ENCODE peak calls at places on chromosomes 11 and 22, in six cellular contexts. One of them, this sample, is unnamed. For H3K4me1, the result is how much of the 10 kb centered on the place peaks cover.

GRCh38 chr11:36148701-36149100 is 140.5 kb downstream of the COMMD9 start:
- DNase-seq in tibial artery: no peak
- DNase-seq in upper lobe of right lung: no peak
- DNase-seq in CD4-positive, CD25-positive, alpha-beta regulatory T cell: no peak
- DNase-seq in fibroblast of lung: no peak
- DNase-seq in aorta: no peak
- DNase-seq in this sample: peak

GRCh38 chr11:74689666-74690065 is 41.6 kb downstream of the CHRDL2 start:
- DNase-seq in tibial artery: no peak
- DNase-seq in upper lobe of right lung: no peak
- DNase-seq in CD4-positive, CD25-positive, alpha-beta regulatory T cell: no peak
- DNase-seq in fibroblast of lung: peak
- DNase-seq in aorta: peak
- DNase-seq in this sample: no peak

GRCh38 chr11:112344040-112344413 is 83.4 kb upstream of the PLET1 start:
- DNase-seq in tibial artery: no peak
- DNase-seq in upper lobe of right lung: no peak
- DNase-seq in CD4-positive, CD25-positive, alpha-beta regulatory T cell: no peak
- DNase-seq in fibroblast of lung: no peak
- DNase-seq in aorta: no peak
- DNase-seq in this sample: no peak

GRCh38 chr11:1924646-1925372 is 5.3 kb downstream of the TNNT3 start:
- DNase-seq in tibial artery: no peak
- DNase-seq in upper lobe of right lung: no peak
- DNase-seq in CD4-positive, CD25-positive, alpha-beta regulatory T cell: no peak
- DNase-seq in fibroblast of lung: no peak
- DNase-seq in aorta: peak
- DNase-seq in this sample: no peak

GRCh38 chr11:74417860-74418508 is 19.8 kb upstream of the PGM2L1 start:
- DNase-seq in tibial artery: no peak
- DNase-seq in upper lobe of right lung: no peak
- DNase-seq in CD4-positive, CD25-positive, alpha-beta regulatory T cell: no peak
- DNase-seq in fibroblast of lung: peak
- DNase-seq in aorta: no peak
- DNase-seq in this sample: no peak

GRCh38 chr11:20112291-20113146 is 47.8 kb downstream of the DBX1 start:
- DNase-seq in tibial artery: peak
- DNase-seq in upper lobe of right lung: peak
- DNase-seq in CD4-positive, CD25-positive, alpha-beta regulatory T cell: no peak
- DNase-seq in fibroblast of lung: peak
- DNase-seq in aorta: peak
- DNase-seq in this sample: no peak

GRCh38 chr11:110908401-110909106 is 196.3 kb upstream of the ARHGAP20 start:
- DNase-seq in tibial artery: no peak
- DNase-seq in upper lobe of right lung: no peak
- DNase-seq in CD4-positive, CD25-positive, alpha-beta regulatory T cell: no peak
- DNase-seq in fibroblast of lung: peak
- DNase-seq in aorta: no peak
- DNase-seq in this sample: no peak

GRCh38 chr22:23781065-23781464 is 5.7 kb upstream of the SMARCB1 start:
- DNase-seq in tibial artery: no peak
- DNase-seq in upper lobe of right lung: no peak
- DNase-seq in CD4-positive, CD25-positive, alpha-beta regulatory T cell: no peak
- DNase-seq in fibroblast of lung: no peak
- DNase-seq in aorta: no peak
- DNase-seq in this sample: peak

GRCh38 chr22:30424471-30425326 is 869 bp upstream of the MTFP1 start:
- DNase-seq in tibial artery: no peak
- DNase-seq in upper lobe of right lung: no peak
- DNase-seq in CD4-positive, CD25-positive, alpha-beta regulatory T cell: no peak
- DNase-seq in fibroblast of lung: no peak
- DNase-seq in aorta: no peak
- DNase-seq in this sample: peak

GRCh38 chr22:41907436-41908401 is 7.2 kb downstream of the SHISA8 start:
- DNase-seq in tibial artery: no peak
- DNase-seq in upper lobe of right lung: no peak
- DNase-seq in CD4-positive, CD25-positive, alpha-beta regulatory T cell: no peak
- DNase-seq in fibroblast of lung: no peak
- DNase-seq in aorta: no peak
- DNase-seq in this sample: no peak

GRCh38 chr11:115080923-115081322 is 402.6 kb downstream of the NXPE2 start:
- DNase-seq in tibial artery: no peak
- DNase-seq in upper lobe of right lung: no peak
- DNase-seq in CD4-positive, CD25-positive, alpha-beta regulatory T cell: no peak
- DNase-seq in fibroblast of lung: no peak
- DNase-seq in aorta: no peak
- DNase-seq in this sample: no peak

GRCh38 chr11:72224587-72225410 is at the start of gene INPPL1:
- DNase-seq in tibial artery: peak
- DNase-seq in upper lobe of right lung: peak
- DNase-seq in CD4-positive, CD25-positive, alpha-beta regulatory T cell: peak
- DNase-seq in fibroblast of lung: peak
- DNase-seq in aorta: peak
- DNase-seq in this sample: peak

GRCh38 chr11:14593671-14594070 is 49.9 kb upstream of the PDE3B start:
- DNase-seq in tibial artery: no peak
- DNase-seq in upper lobe of right lung: no peak
- DNase-seq in CD4-positive, CD25-positive, alpha-beta regulatory T cell: no peak
- DNase-seq in fibroblast of lung: no peak
- DNase-seq in aorta: no peak
- DNase-seq in this sample: no peak

GRCh38 chr11:79794484-79795393 is 353.9 kb upstream of the TENM4 start:
- DNase-seq in tibial artery: no peak
- DNase-seq in upper lobe of right lung: no peak
- DNase-seq in CD4-positive, CD25-positive, alpha-beta regulatory T cell: no peak
- DNase-seq in fibroblast of lung: no peak
- DNase-seq in aorta: no peak
- DNase-seq in this sample: no peak

GRCh38 chr22:30605449-30606110 is 1.4 kb upstream of the TCN2 start:
- DNase-seq in tibial artery: peak
- DNase-seq in upper lobe of right lung: no peak
- DNase-seq in CD4-positive, CD25-positive, alpha-beta regulatory T cell: peak
- DNase-seq in fibroblast of lung: peak
- DNase-seq in aorta: no peak
- DNase-seq in this sample: peak

GRCh38 chr11:74208507-74208906 is 37.4 kb downstream of the PPME1 start:
- DNase-seq in tibial artery: no peak
- DNase-seq in upper lobe of right lung: no peak
- DNase-seq in CD4-positive, CD25-positive, alpha-beta regulatory T cell: no peak
- DNase-seq in fibroblast of lung: no peak
- DNase-seq in aorta: no peak
- DNase-seq in this sample: no peak

GRCh38 chr11:13238879-13239514 is 38.6 kb upstream of the BMAL1 start:
- DNase-seq in tibial artery: no peak
- DNase-seq in upper lobe of right lung: no peak
- DNase-seq in CD4-positive, CD25-positive, alpha-beta regulatory T cell: peak
- DNase-seq in fibroblast of lung: peak
- DNase-seq in aorta: no peak
- DNase-seq in this sample: peak

GRCh38 chr11:67420147-67420645 is 4.7 kb downstream of the CARNS1 start:
- DNase-seq in tibial artery: no peak
- DNase-seq in upper lobe of right lung: no peak
- DNase-seq in CD4-positive, CD25-positive, alpha-beta regulatory T cell: no peak
- DNase-seq in fibroblast of lung: no peak
- DNase-seq in aorta: no peak
- DNase-seq in this sample: no peak

GRCh38 chr11:997907-998306 is 38.6 kb downstream of the MUC6 start:
- DNase-seq in tibial artery: no peak
- DNase-seq in upper lobe of right lung: no peak
- DNase-seq in CD4-positive, CD25-positive, alpha-beta regulatory T cell: no peak
- DNase-seq in fibroblast of lung: no peak
- DNase-seq in aorta: no peak
- DNase-seq in this sample: no peak

GRCh38 chr11:65718964-65719492 is 1.6 kb downstream of the RNASEH2C start:
- DNase-seq in tibial artery: no peak
- DNase-seq in upper lobe of right lung: no peak
- DNase-seq in CD4-positive, CD25-positive, alpha-beta regulatory T cell: no peak
- DNase-seq in fibroblast of lung: peak
- DNase-seq in aorta: no peak
- DNase-seq in this sample: no peak
- H3K4me3 ChIP-seq in tibial artery: peak
- H3K4me3 ChIP-seq in upper lobe of right lung: peak
- H3K4me3 ChIP-seq in CD4-positive, CD25-positive, alpha-beta regulatory T cell: no peak
- H3K4me3 ChIP-seq in fibroblast of lung: peak
- H3K4me3 ChIP-seq in aorta: no peak
- H3K4me3 ChIP-seq in this sample: peak

DNA sequence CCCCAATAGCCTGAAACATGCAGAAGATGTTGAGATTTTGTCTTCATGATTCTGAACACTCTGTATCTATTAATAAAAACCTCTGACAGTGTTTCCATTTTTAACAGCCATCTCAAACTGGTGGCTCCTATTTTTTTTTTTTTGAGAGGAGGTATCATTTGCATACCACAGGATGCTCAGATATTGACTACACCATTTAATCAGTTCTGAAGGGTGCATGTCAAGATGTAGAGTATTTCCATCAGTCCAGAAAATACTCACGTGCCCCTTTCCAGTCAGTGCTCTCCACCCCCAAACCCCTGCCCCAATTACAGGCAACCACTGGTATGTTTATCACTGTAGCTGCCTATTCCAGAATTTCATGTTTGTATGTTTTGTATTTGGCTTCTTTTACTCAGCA is 85.3 kb upstream of the SORL1-AS1 start:
- DNase-seq in tibial artery: no peak
- DNase-seq in upper lobe of right lung: no peak
- DNase-seq in CD4-positive, CD25-positive, alpha-beta regulatory T cell: no peak
- DNase-seq in fibroblast of lung: no peak
- DNase-seq in aorta: no peak
- DNase-seq in this sample: no peak
- H3K27ac ChIP-seq in tibial artery: no peak
- H3K27ac ChIP-seq in upper lobe of right lung: no peak
- H3K27ac ChIP-seq in CD4-positive, CD25-positive, alpha-beta regulatory T cell: no peak
- H3K27ac ChIP-seq in fibroblast of lung: no peak
- H3K27ac ChIP-seq in aorta: no peak
- H3K27ac ChIP-seq in this sample: no peak

GRCh38 chr22:45776313-45776585 is 104.6 kb downstream of the ATXN10 start:
- DNase-seq in tibial artery: no peak
- DNase-seq in upper lobe of right lung: no peak
- DNase-seq in CD4-positive, CD25-positive, alpha-beta regulatory T cell: no peak
- DNase-seq in fibroblast of lung: no peak
- DNase-seq in aorta: no peak
- DNase-seq in this sample: no peak

GRCh38 chr22:45775062-45775461 is 103.4 kb downstream of the ATXN10 start:
- DNase-seq in tibial artery: no peak
- DNase-seq in upper lobe of right lung: no peak
- DNase-seq in CD4-positive, CD25-positive, alpha-beta regulatory T cell: no peak
- DNase-seq in fibroblast of lung: no peak
- DNase-seq in aorta: no peak
- DNase-seq in this sample: no peak

GRCh38 chr22:45777046-45777851 is 105.6 kb downstream of the ATXN10 start:
- DNase-seq in tibial artery: no peak
- DNase-seq in upper lobe of right lung: no peak
- DNase-seq in CD4-positive, CD25-positive, alpha-beta regulatory T cell: no peak
- DNase-seq in fibroblast of lung: peak
- DNase-seq in aorta: no peak
- DNase-seq in this sample: no peak

GRCh38 chr22:45774016-45774670 is 102.5 kb downstream of the ATXN10 start:
- DNase-seq in tibial artery: no peak
- DNase-seq in upper lobe of right lung: no peak
- DNase-seq in CD4-positive, CD25-positive, alpha-beta regulatory T cell: no peak
- DNase-seq in fibroblast of lung: no peak
- DNase-seq in aorta: no peak
- DNase-seq in this sample: no peak

DNA sequence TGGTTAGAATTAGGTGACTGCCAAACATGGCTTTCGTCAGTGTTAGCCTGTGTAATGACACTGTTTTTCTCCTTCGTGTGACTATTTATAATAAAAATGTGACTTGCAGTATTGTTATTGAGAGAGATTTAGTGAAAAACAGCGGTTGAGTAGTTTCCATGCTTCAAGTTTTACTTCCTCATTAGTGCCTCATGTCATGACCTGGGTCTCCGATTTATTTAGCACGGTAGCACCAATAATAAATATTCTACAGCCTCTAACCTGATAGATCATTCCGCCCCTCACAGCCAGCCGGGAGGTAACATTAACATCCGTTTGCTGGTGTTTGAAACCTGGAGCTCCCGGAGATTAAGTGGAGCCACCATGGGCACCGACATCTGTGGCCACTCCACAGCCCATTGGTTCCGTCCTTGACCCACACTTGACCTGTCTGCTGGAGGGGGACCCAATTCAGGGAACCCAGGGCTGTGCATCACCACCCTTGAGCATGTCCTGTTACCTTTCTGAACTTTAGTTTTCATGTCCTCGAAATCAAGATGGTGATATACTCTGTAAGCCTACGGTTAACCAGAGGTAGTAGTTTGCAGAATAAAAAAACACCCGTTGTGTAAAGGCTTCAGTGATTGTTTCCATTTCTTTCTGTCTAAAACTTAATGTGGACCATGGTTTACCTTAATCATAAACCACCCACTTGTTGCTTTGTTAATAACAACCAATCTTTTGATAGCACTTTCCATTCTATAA is 104.1 kb downstream of the ATXN10 start:
- DNase-seq in tibial artery: no peak
- DNase-seq in upper lobe of right lung: no peak
- DNase-seq in CD4-positive, CD25-positive, alpha-beta regulatory T cell: no peak
- DNase-seq in fibroblast of lung: no peak
- DNase-seq in aorta: no peak
- DNase-seq in this sample: no peak
- H3K4me1 ChIP-seq in tibial artery: under half
- H3K4me1 ChIP-seq in upper lobe of right lung: under half
- H3K4me1 ChIP-seq in CD4-positive, CD25-positive, alpha-beta regulatory T cell: under half
- H3K4me1 ChIP-seq in fibroblast of lung: under half
- H3K4me1 ChIP-seq in aorta: under half
- H3K4me1 ChIP-seq in this sample: under half

DNA sequence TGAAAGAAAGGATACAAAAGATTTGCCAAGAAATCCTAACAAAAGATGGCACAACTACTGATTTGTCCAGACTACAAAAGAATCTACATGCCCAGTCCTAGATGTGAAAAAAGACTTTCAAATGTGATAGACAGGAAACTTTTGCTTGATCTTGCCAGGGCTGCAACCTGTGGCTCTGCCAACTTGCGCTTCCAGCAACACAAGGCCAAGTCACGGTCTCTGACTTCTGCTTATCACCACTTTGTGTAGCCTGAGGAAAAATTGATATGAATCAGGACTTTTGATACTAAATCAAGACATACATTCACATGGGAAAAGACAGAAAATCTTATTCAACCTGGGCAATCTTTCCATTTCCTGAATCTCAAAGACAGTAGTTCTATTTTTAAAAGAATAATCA is 366.0 kb downstream of the RAB38 start:
- DNase-seq in tibial artery: no peak
- DNase-seq in upper lobe of right lung: no peak
- DNase-seq in CD4-positive, CD25-positive, alpha-beta regulatory T cell: no peak
- DNase-seq in fibroblast of lung: no peak
- DNase-seq in aorta: no peak
- DNase-seq in this sample: no peak
- H3K4me3 ChIP-seq in tibial artery: no peak
- H3K4me3 ChIP-seq in upper lobe of right lung: no peak
- H3K4me3 ChIP-seq in CD4-positive, CD25-positive, alpha-beta regulatory T cell: no peak
- H3K4me3 ChIP-seq in fibroblast of lung: no peak
- H3K4me3 ChIP-seq in aorta: no peak
- H3K4me3 ChIP-seq in this sample: no peak

This sample was measured in SJCRH30.